ENCODE peak calls at places on chromosomes 6 and 20, in nine cellular contexts. A, O, B, Y, R, X, G, N and M are unnamed samples. For H3K36me3, the result is how much of the 10 kb centered on the place peaks cover.

GRCh38 chr20:61608275-61609085 is 356.4 kb downstream of the CDH4 start:
- DNase-seq in A (no peak), G (no peak), X (no peak), Y (no peak), R (no peak), N (no peak), B (peak), O (no peak), M (no peak)

GRCh38 chr6:35272005-35272404 is 12.5 kb downstream of the ZNF76 start:
- DNase-seq in O (no peak), X (no peak), R (no peak), B (no peak), N (no peak), G (no peak), Y (no peak), A (no peak), M (no peak)

GRCh38 chr6:137910424-137910834 is 43.4 kb downstream of the TNFAIP3 start:
- DNase-seq in X (no peak), B (no peak), N (no peak), A (no peak), R (no peak), G (no peak), O (no peak), Y (no peak), M (no peak)

GRCh38 chr6:116971959-116972358 is 94.9 kb downstream of the RFX6 start:
- DNase-seq in O (no peak), A (no peak), Y (no peak), X (peak), G (no peak), B (peak), R (no peak), N (no peak), M (no peak)

GRCh38 chr6:142926494-142927273 is 18.3 kb downstream of the HIVEP2 start:
- DNase-seq in Y (peak), B (peak), A (peak), N (peak), X (peak), R (peak), O (peak), G (no peak), M (peak)

GRCh38 chr6:57158658-57159057 is 13.5 kb upstream of the BAG2 start:
- DNase-seq in X (no peak), O (no peak), G (no peak), B (no peak), Y (no peak), A (no peak), R (no peak), N (no peak), M (no peak)

GRCh38 chr6:91708534-91708933 is 1121.7 kb upstream of the MAP3K7 start:
- DNase-seq in Y (no peak), O (no peak), G (no peak), N (no peak), A (no peak), B (no peak), R (no peak), X (no peak), M (no peak)

GRCh38 chr20:50434653-50435396 is 75.4 kb upstream of the PTPN1 start:
- DNase-seq in G (no peak), Y (no peak), O (peak), R (no peak), N (no peak), A (no peak), B (no peak), X (no peak), M (no peak)

GRCh38 chr6:3294921-3295871 is 36.4 kb downstream of the PSMG4 start:
- DNase-seq in R (no peak), B (peak), A (no peak), O (no peak), G (no peak), Y (peak), X (no peak), N (no peak), M (no peak)

GRCh38 chr6:30570263-30570662 is 979 bp upstream of the ABCF1 start:
- DNase-seq in R (no peak), X (no peak), B (no peak), Y (no peak), O (no peak), G (no peak), N (no peak), A (no peak), M (no peak)

GRCh38 chr6:70210462-70210861 is 92.4 kb downstream of the COL9A1 start:
- DNase-seq in G (no peak), B (peak), X (no peak), O (no peak), A (no peak), R (no peak), N (no peak), Y (no peak), M (no peak)

GRCh38 chr6:170048615-170049256 is 242.1 kb downstream of the DLL1 start:
- DNase-seq in X (no peak), A (no peak), B (no peak), Y (peak), O (no peak), N (no peak), G (no peak), R (no peak), M (no peak)

GRCh38 chr6:52500268-52501129 is 76.4 kb downstream of the TRAM2 start:
- DNase-seq in G (no peak), B (no peak), O (peak), X (no peak), R (no peak), N (peak), Y (no peak), A (no peak), M (no peak)

GRCh38 chr6:14276667-14277404 is 159.3 kb downstream of the CD83 start:
- DNase-seq in N (no peak), G (no peak), B (peak), A (peak), X (no peak), O (no peak), R (peak), Y (no peak), M (no peak)

GRCh38 chr20:1191289-1191688 is 6.5 kb upstream of the TMEM74B start:
- DNase-seq in O (no peak), G (no peak), B (no peak), N (no peak), X (no peak), R (no peak), Y (no peak), A (no peak), M (no peak)

GRCh38 chr20:1012359-1013168 is 10.5 kb upstream of the RSPO4 start:
- DNase-seq in N (no peak), R (no peak), A (no peak), B (no peak), O (no peak), X (no peak), Y (no peak), G (no peak), M (no peak)

GRCh38 chr6:133502451-133503259 is 261.5 kb downstream of the EYA4 start:
- DNase-seq in G (peak), B (no peak), O (no peak), Y (no peak), A (no peak), N (no peak), R (no peak), X (no peak), M (no peak)

GRCh38 chr6:71194730-71195129 is 93.9 kb upstream of the OGFRL1 start:
- DNase-seq in G (no peak), R (no peak), O (no peak), X (no peak), A (no peak), Y (no peak), B (no peak), N (no peak), M (no peak)

GRCh38 chr20:61057313-61058171 is 194.5 kb upstream of the CDH4 start:
- DNase-seq in R (no peak), A (no peak), X (no peak), G (no peak), Y (no peak), O (no peak), N (no peak), B (no peak), M (no peak)

GRCh38 chr6:125944434-125944816 is 12.1 kb upstream of the HINT3 start:
- DNase-seq in Y (peak), A (no peak), X (peak), O (peak), N (peak), G (no peak), B (no peak), R (no peak), M (no peak)

GRCh38 chr20:9035129-9035528 is 33.8 kb upstream of the PLCB4 start:
- DNase-seq in X (no peak), R (no peak), O (no peak), B (no peak), N (no peak), G (no peak), A (no peak), Y (no peak), M (no peak)

GRCh38 chr20:25223179-25223661 is 24.7 kb upstream of the PYGB start:
- DNase-seq in N (no peak), G (no peak), A (no peak), R (no peak), B (peak), O (no peak), Y (no peak), X (peak), M (no peak)

GRCh38 chr20:20462185-20462584 is 94.3 kb downstream of the INSM1 start:
- DNase-seq in R (no peak), N (no peak), O (no peak), B (no peak), Y (no peak), G (no peak), X (no peak), A (no peak), M (no peak)

GRCh38 chr6:162849269-162849668 is 121.5 kb downstream of the PACRG start:
- DNase-seq in N (no peak), A (no peak), X (no peak), O (no peak), G (no peak), B (no peak), R (no peak), Y (no peak), M (no peak)

GRCh38 chr20:64151634-64152530 is 12.4 kb upstream of the MYT1 start:
- DNase-seq in O (no peak), N (no peak), A (no peak), X (peak), R (no peak), G (no peak), B (no peak), Y (no peak), M (no peak)

GRCh38 chr20:54980321-54980960 is 505.0 kb downstream of the DOK5 start:
- DNase-seq in G (no peak), R (no peak), X (no peak), O (no peak), N (no peak), B (peak), Y (no peak), A (no peak), M (no peak)

DNA sequence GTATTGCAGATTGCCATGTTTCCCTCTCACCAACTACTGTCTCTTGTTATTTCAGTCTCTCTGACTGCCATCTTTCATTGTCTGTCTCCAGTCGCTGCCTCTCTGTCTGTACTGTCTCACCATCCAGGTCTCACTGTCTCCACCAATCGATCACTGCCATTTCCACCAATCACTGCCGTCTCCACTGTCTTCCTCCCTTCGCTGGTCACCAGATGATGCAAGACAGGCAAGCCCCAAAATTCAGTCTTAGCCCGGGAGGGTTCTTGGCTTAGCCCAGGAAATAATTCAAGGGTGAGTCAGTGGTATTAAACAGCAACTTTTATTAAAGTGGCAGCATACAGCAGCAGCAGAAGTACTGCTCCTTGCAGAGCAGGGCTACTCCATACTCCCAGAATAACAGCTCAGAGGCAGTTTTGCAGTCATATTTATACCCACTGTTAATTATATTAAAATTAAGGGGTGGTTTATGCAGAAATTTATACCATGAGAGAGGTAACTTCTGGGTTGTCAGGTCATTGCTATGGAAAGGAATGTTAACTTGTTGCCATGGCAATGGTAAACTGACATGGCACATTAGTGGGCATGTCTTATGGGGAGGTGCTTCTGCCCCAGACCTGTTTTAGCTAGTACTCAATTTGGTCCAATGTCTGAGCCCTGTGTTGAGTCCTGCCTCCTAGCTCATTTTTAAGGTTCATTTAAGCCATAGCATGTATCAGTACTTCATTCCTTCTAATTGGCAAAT is 23.0 kb upstream of the ECHDC1 start:
- DNase-seq in O (no peak), G (no peak), A (no peak), B (no peak), Y (no peak), N (no peak), R (no peak), X (peak), M (no peak)
- H3K27ac ChIP-seq in O (no peak), G (peak), A (no peak), B (no peak), Y (no peak), N (no peak), R (no peak), X (no peak), M (no peak)

GRCh38 chr6:167679137-167679736 is 147.5 kb upstream of the AFDN start:
- DNase-seq in G (no peak), R (no peak), X (no peak), B (no peak), N (no peak), O (no peak), A (no peak), Y (no peak), M (no peak)
- H3K4me3 ChIP-seq in G (peak), R (no peak), X (no peak), B (no peak), N (peak), O (no peak), A (no peak), Y (peak), M (no peak)

GRCh38 chr6:158604048-158604406 is 40.5 kb downstream of the DYNLT1 start:
- DNase-seq in N (no peak), G (no peak), Y (no peak), X (no peak), A (no peak), B (no peak), R (no peak), O (no peak), M (no peak)
- H3K36me3 ChIP-seq in N (under half), G (under half), Y (under half), X (under half), A (under half), B (under half), R (under half), O (under half), M (under half)

DNA sequence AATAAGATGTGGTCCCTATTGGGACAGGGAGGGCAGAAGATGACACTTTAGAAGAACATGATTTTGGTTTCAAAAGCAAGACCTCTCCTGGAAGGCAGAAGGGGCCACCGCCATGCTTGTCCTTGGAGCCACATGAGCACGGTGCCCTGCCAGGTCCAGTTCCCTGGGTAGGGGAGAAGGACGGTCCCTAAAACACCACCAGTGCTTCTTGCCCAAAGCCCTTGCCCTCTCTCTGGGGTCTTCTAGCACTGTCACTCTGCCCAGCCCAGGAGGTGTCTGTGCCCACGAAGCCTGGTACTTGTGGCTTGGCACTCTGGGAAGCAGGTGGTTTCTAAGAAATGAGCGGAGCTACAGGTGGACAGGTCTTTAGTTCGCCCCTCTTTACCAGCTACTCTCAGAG is 46.0 kb downstream of the PLCG1 start:
- DNase-seq in A (no peak), X (no peak), N (no peak), O (no peak), R (no peak), B (no peak), Y (no peak), G (no peak), M (no peak)
- H3K27ac ChIP-seq in A (no peak), X (no peak), N (no peak), O (no peak), R (no peak), B (no peak), Y (no peak), G (no peak), M (no peak)

DNA sequence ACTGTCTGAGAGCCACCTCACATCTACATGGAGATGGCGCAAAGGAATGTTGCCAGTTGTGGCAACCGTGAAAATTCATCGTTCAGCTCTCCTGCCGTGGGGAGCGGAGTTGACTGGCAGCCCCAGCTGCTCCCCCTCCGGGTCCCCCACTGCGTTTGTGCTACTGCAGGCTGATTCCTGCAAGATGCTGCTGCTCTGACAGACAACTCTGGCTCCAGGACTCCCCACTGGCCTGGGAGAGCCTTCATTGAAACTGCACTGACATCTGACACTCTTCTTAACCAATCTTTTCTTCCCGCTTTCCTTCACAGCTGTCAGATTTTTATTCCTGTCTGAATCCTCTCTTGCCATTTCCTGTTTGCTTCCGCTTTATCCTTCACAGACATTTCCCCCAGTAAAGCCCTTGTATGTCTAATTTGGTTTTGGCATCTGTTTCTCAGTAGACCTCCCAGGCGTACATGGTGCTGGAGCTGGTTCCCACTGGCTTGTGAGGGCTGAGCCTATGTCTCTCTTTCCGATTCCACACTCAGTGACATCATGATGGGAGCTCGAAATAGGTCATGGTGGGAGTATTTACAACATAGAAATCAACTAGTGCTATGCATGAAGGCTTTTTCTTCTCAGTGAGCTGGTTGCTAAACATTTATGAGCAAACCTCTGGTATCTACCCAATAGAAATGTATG is 9.5 kb upstream of the ATRN start:
- DNase-seq in X (no peak), N (no peak), G (no peak), O (no peak), Y (no peak), B (no peak), A (no peak), R (no peak), M (no peak)
- H3K4me3 ChIP-seq in X (no peak), N (no peak), G (no peak), O (no peak), Y (no peak), B (no peak), A (no peak), R (no peak), M (no peak)

GRCh38 chr6:161091151-161091550 is 99.6 kb downstream of the MAP3K4 start:
- DNase-seq in R (no peak), X (no peak), N (no peak), A (no peak), G (no peak), B (no peak), Y (no peak), O (no peak), M (no peak)

GRCh38 chr6:161085246-161085645 is 93.7 kb downstream of the MAP3K4 start:
- DNase-seq in X (no peak), O (no peak), R (no peak), A (no peak), Y (no peak), G (no peak), B (no peak), N (no peak), M (no peak)

GRCh38 chr6:161091972-161092701 is 100.6 kb downstream of the MAP3K4 start:
- DNase-seq in B (no peak), G (no peak), O (no peak), R (no peak), Y (no peak), N (no peak), A (no peak), X (no peak), M (no peak)

DNA sequence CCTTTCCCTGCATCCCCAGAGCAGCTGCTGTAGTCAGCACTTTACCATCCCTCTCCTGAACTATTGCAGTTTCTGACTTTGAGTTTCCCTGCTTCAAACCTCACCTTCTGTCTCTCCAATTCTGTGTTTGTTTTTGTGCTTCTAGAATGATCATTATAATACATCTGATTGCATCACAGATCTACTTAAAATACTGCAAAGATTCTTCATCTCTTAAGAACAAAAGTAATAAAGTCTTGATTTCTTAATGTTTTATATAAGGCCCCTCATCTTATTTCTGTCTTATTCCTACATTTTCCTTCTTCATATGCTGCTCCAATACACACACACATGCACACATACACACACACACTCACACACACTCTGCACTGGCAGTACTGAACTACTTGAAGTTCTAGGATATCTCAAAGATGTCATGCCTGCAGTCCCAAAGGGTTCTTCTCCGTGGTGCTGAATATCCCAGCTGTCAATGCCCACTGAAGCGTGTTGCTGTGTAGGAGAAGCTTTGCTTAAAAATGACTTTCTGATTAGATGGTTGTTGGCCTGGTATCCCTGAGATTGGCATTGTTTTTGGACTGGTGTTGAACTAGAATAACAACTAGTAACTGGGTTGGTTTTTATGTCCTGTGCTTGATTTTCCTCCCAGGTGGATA is 97.2 kb downstream of the MAP3K4 start:
- DNase-seq in B (no peak), N (no peak), A (no peak), Y (no peak), R (no peak), O (no peak), G (no peak), X (peak), M (no peak)
- H3K36me3 ChIP-seq in B (half or more), N (under half), A (under half), Y (under half), R (under half), O (under half), G (under half), X (under half), M (half or more)

GRCh38 chr20:36158160-36158741 is 3.7 kb downstream of the EPB41L1 start:
- DNase-seq in R (no peak), N (no peak), O (no peak), A (no peak), B (no peak), Y (no peak), X (no peak), G (no peak), M (no peak)
- H3K27ac ChIP-seq in R (no peak), N (no peak), O (no peak), A (no peak), B (no peak), Y (no peak), X (no peak), G (no peak), M (no peak)

DNA sequence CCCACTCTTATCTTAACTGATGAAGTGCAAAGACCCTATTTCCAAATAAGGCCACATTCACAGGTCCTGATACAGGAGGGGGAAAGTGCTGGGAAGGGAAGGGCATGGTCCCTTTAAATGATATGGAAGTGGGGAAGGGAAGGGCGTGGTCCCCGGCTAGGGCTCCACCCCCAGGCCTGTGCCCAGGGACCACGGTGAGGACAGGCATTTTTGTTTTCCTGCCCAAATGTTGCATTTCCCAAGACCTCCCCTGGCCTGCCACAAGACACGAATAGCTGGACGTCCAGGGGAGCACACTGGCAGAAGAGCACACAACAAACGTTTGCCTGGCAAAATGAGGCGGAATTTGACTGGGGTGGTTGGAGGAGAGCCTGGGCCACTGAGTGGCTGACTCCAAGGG is 16.1 kb upstream of the HFE start:
- DNase-seq in G (no peak), N (no peak), Y (peak), A (no peak), X (no peak), B (no peak), O (no peak), R (no peak), M (no peak)
- H3K4me3 ChIP-seq in G (no peak), N (no peak), Y (no peak), A (no peak), X (no peak), B (no peak), O (no peak), R (no peak), M (no peak)